ENCODE peak calls at places on chromosomes 6 and 20, in seven cellular contexts. K is cardiac muscle cell; H is psoas muscle; V is dorsolateral prefrontal cortex; E is Calu3; X is CD4-positive, alpha-beta T cell; P is fibroblast of the aortic adventitia. A is an unnamed sample.

GRCh38 chr20:55394592-55394991 is 610.7 kb downstream of the CBLN4 start:
- DNase-seq in K (no peak), H (no peak), V (no peak), E (no peak), X (no peak), P (no peak), A (no peak)

GRCh38 chr6:116461075-116461474 is at the start of gene CALHM6:
- DNase-seq in K (no peak), H (no peak), V (no peak), E (no peak), X (no peak), P (no peak), A (no peak)

GRCh38 chr6:69164564-69165252 is 529.6 kb downstream of the ADGRB3 start:
- DNase-seq in K (peak; percentile 28), H (no peak), V (no peak), E (peak; percentile 18), X (no peak), P (peak; percentile 0), A (no peak)

GRCh38 chr6:112321882-112322508 is 25.1 kb upstream of the RFPL4B start:
- DNase-seq in K (no peak), H (no peak), V (no peak), E (no peak), X (no peak), P (no peak), A (no peak)

GRCh38 chr6:131532476-131533108 is 40.4 kb upstream of the ARG1 start:
- DNase-seq in K (no peak), H (no peak), V (no peak), E (no peak), X (no peak), P (no peak), A (no peak)

GRCh38 chr6:44388135-44388487 is 605 bp downstream of the CDC5L start:
- DNase-seq in K (no peak), H (peak; percentile 63), V (no peak), E (no peak), X (no peak), P (no peak), A (no peak)

GRCh38 chr6:31453259-31453658 is 44.7 kb upstream of the MICB start:
- DNase-seq in K (no peak), H (no peak), V (no peak), E (no peak), X (no peak), P (peak; percentile 17), A (no peak)

GRCh38 chr6:5728726-5729434 is 277.8 kb downstream of the NRN1 start:
- DNase-seq in K (no peak), H (no peak), V (no peak), E (no peak), X (no peak), P (peak; percentile 20), A (no peak)

GRCh38 chr6:131937219-131937618 is 14.0 kb downstream of the CCN2 start:
- DNase-seq in K (no peak), H (no peak), V (no peak), E (no peak), X (no peak), P (peak; percentile 90), A (no peak)

GRCh38 chr6:38113810-38114577 is 294.5 kb downstream of the ZFAND3 start:
- DNase-seq in K (no peak), H (no peak), V (no peak), E (no peak), X (no peak), P (no peak), A (no peak)

GRCh38 chr6:12148841-12149240 is 136.7 kb downstream of the HIVEP1 start:
- DNase-seq in K (no peak), H (no peak), V (no peak), E (no peak), X (no peak), P (no peak), A (no peak)

GRCh38 chr20:58010666-58011065 is 217.8 kb downstream of the ANKRD60 start:
- DNase-seq in K (no peak), H (no peak), V (no peak), E (no peak), X (no peak), P (no peak), A (no peak)

GRCh38 chr6:29466241-29466640 is 9.3 kb downstream of the OR2H1 start:
- DNase-seq in K (no peak), H (no peak), V (no peak), E (no peak), X (no peak), P (no peak), A (no peak)

GRCh38 chr6:70375882-70376281 is 37.4 kb upstream of the FAM135A start:
- DNase-seq in K (no peak), H (no peak), V (no peak), E (no peak), X (no peak), P (no peak), A (no peak)

GRCh38 chr6:110039996-110040383 is 61.9 kb downstream of the GPR6 start:
- DNase-seq in K (peak; percentile 37), H (no peak), V (no peak), E (peak; percentile 62), X (peak; percentile 26), P (peak; percentile 36), A (peak; percentile 13)

GRCh38 chr20:42112161-42112560 is 494.0 kb upstream of the CHD6 start:
- DNase-seq in K (no peak), H (no peak), V (no peak), E (no peak), X (no peak), P (no peak), A (no peak)

GRCh38 chr6:150426198-150426597 is 57.4 kb downstream of the IYD start:
- DNase-seq in K (no peak), H (no peak), V (no peak), E (no peak), X (no peak), P (no peak), A (no peak)

GRCh38 chr6:148358196-148358785 is 15.7 kb downstream of the SASH1 start:
- DNase-seq in K (no peak), H (peak; percentile 42), V (no peak), E (no peak), X (no peak), P (peak; percentile 87), A (no peak)

GRCh38 chr6:45558858-45559257 is 181.1 kb upstream of the SUPT3H start:
- DNase-seq in K (no peak), H (no peak), V (no peak), E (no peak), X (no peak), P (no peak), A (no peak)

GRCh38 chr6:19691465-19692167 is 145.6 kb upstream of the ID4 start:
- DNase-seq in K (peak; percentile 66), H (no peak), V (peak; percentile 10), E (no peak), X (no peak), P (peak; percentile 9), A (no peak)

GRCh38 chr6:108482559-108482958 is 78.2 kb upstream of the FOXO3 start:
- DNase-seq in K (no peak), H (no peak), V (no peak), E (no peak), X (no peak), P (no peak), A (no peak)

GRCh38 chr6:1554881-1555569 is 54.7 kb upstream of the FOXC1 start:
- DNase-seq in K (peak; percentile 47), H (peak; percentile 84), V (peak; percentile 77), E (peak; percentile 61), X (peak; percentile 59), P (peak; percentile 68), A (no peak)

GRCh38 chr6:165566088-165566828 is 96.8 kb downstream of the PDE10A start:
- DNase-seq in K (no peak), H (no peak), V (no peak), E (no peak), X (no peak), P (no peak), A (no peak)

GRCh38 chr6:21593927-21594421 is 423 bp downstream of the SOX4 start:
- DNase-seq in K (peak; percentile 68), H (no peak), V (peak; percentile 29), E (peak; percentile 59), X (peak; percentile 2), P (peak; percentile 74), A (no peak)

GRCh38 chr6:53009511-53009910 is 14.4 kb upstream of the GSTA4 start:
- DNase-seq in K (no peak), H (no peak), V (no peak), E (no peak), X (no peak), P (no peak), A (no peak)
- TF ChIP-seq CTCF in K (no peak), H (no peak), V (no peak), E (no peak), X (no peak), P (no peak), A (no peak)

GRCh38 chr6:41723178-41723935 is 12.1 kb downstream of the TFEB start:
- DNase-seq in K (no peak), H (peak; percentile 84), V (no peak), E (peak; percentile 84), X (no peak), P (peak; percentile 78), A (no peak)
- TF ChIP-seq CTCF in K (no peak), H (no peak), V (no peak), E (no peak), X (no peak), P (no peak), A (no peak)

GRCh38 chr6:80543598-80544181 is 437.2 kb downstream of the BCKDHB start:
- DNase-seq in K (no peak), H (no peak), V (no peak), E (no peak), X (no peak), P (peak; percentile 56), A (no peak)
- TF ChIP-seq CTCF in K (no peak), H (no peak), V (no peak), E (no peak), X (no peak), P (no peak), A (no peak)

DNA sequence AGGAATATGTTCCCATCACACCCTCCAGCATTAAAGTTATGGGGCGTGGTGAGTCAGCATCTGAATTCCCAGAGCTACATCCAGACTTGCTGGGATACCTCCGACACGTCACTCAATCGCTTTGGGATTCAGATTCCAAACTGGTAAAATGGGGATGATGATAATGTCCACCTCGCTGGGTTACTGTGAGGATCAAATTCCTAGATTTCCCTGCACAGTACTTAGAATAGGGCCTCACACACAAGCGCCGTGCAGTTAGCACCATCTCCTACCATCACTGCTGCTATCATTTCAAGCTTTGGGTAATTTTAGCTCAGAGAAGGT is 107.2 kb downstream of the SULF2 start:
- DNase-seq in K (no peak), H (no peak), V (no peak), E (no peak), X (no peak), P (no peak), A (no peak)
- TF ChIP-seq CTCF in K (no peak), H (no peak), V (no peak), E (no peak), X (peak; percentile 16), P (no peak), A (no peak)

GRCh38 chr6:156378853-156379252 is 398.3 kb upstream of the ARID1B start:
- DNase-seq in K (no peak), H (no peak), V (no peak), E (no peak), X (no peak), P (no peak), A (no peak)
- TF ChIP-seq CTCF in K (no peak), H (no peak), V (no peak), E (no peak), X (peak; percentile 50), P (no peak), A (no peak)